ENCODE peak calls at places on chromosomes 7 and 10, in five cellular contexts. Q is A549, P is GM12878, I is SK-N-SH, O is K562. B is an unnamed sample.

GRCh38 chr10:122847782-122848604 is 2.3 kb upstream of the CUZD1 start:
- DNase-seq in I (no peak), P (no peak), O (no peak), Q (no peak), B (peak)

GRCh38 chr10:124756156-124756555 is 12.0 kb upstream of the FAM53B start:
- DNase-seq in O (no peak), I (no peak), P (no peak), Q (no peak), B (no peak)

GRCh38 chr10:24287559-24288195 is 78.7 kb downstream of the KIAA1217 start:
- DNase-seq in I (no peak), Q (no peak), P (no peak), O (no peak), B (no peak)

GRCh38 chr10:102776779-102777417 is 33.1 kb downstream of the WBP1L start:
- DNase-seq in P (no peak), Q (peak), I (peak), O (peak), B (peak)

GRCh38 chr10:48306870-48307531 is 524 bp downstream of the MAPK8 start:
- DNase-seq in I (peak), P (no peak), Q (peak), O (peak), B (peak)

GRCh38 chr7:93014410-93014809 is 103.4 kb downstream of the SAMD9 start:
- DNase-seq in I (no peak), P (no peak), O (no peak), Q (no peak), B (no peak)

GRCh38 chr7:84553711-84554110 is 359.1 kb upstream of the SEMA3A start:
- DNase-seq in I (no peak), Q (no peak), O (no peak), P (no peak), B (no peak)

GRCh38 chr7:94436018-94436604 is 41.4 kb downstream of the COL1A2 start:
- DNase-seq in P (peak), Q (peak), O (peak), I (peak), B (peak)

GRCh38 chr10:73625004-73625883 is 16.0 kb downstream of the MYOZ1 start:
- DNase-seq in P (no peak), I (peak), O (peak), Q (peak), B (peak)

GRCh38 chr7:70849580-70850235 is 282.2 kb upstream of the GALNT17 start:
- DNase-seq in Q (no peak), P (no peak), O (no peak), I (no peak), B (no peak)

GRCh38 chr7:92375013-92375412 is 72.3 kb upstream of the GATAD1 start:
- DNase-seq in Q (no peak), P (no peak), O (no peak), I (no peak), B (peak)

GRCh38 chr7:157613575-157614322 is 276.9 kb downstream of the DNAJB6 start:
- DNase-seq in P (no peak), I (no peak), Q (no peak), O (no peak), B (no peak)

GRCh38 chr10:26468291-26468690 is 30.1 kb downstream of the APBB1IP start:
- DNase-seq in I (no peak), Q (peak), P (no peak), O (no peak), B (no peak)

GRCh38 chr10:124735491-124736286 is 8.5 kb downstream of the FAM53B start:
- DNase-seq in Q (no peak), I (no peak), O (no peak), P (no peak), B (no peak)

GRCh38 chr7:6252310-6252709 is 20.1 kb downstream of the CYTH3 start:
- DNase-seq in Q (no peak), P (no peak), O (no peak), I (no peak), B (peak)

GRCh38 chr7:20598479-20599419 is 16.7 kb upstream of the ABCB5 start:
- DNase-seq in I (peak), P (peak), O (peak), Q (peak), B (peak)

GRCh38 chr10:24382979-24383663 is 174.2 kb downstream of the KIAA1217 start:
- DNase-seq in I (no peak), Q (no peak), O (no peak), P (no peak), B (no peak)

GRCh38 chr7:133635541-133635940 is 382.7 kb downstream of the EXOC4 start:
- DNase-seq in O (no peak), P (no peak), Q (no peak), I (no peak), B (no peak)

GRCh38 chr10:69906425-69906824 is 104.7 kb downstream of the COL13A1 start:
- DNase-seq in Q (peak), O (peak), P (no peak), I (no peak), B (no peak)

GRCh38 chr10:35448687-35449662 is 112.7 kb downstream of the CCNY start:
- DNase-seq in P (no peak), I (no peak), Q (no peak), O (no peak), B (no peak)

GRCh38 chr7:78175330-78175729 is 376.8 kb downstream of the PHTF2 start:
- DNase-seq in I (no peak), Q (no peak), P (no peak), O (no peak), B (no peak)

GRCh38 chr10:33955676-33956075 is 621.2 kb upstream of the NRP1 start:
- DNase-seq in O (no peak), Q (no peak), P (no peak), I (no peak), B (peak)
- TF ChIP-seq RCOR1 in O (no peak), Q (no peak), P (no peak), I (no peak), B (no peak)

GRCh38 chr10:106106114-106106513 is 1058.4 kb downstream of the SORCS1 start:
- DNase-seq in O (no peak), Q (no peak), P (no peak), I (no peak), B (no peak)
- TF ChIP-seq RCOR1 in O (no peak), Q (no peak), P (no peak), I (no peak), B (no peak)

GRCh38 chr10:44756235-44756634 is 154.9 kb upstream of the TMEM72 start:
- DNase-seq in P (no peak), O (no peak), Q (no peak), I (no peak), B (peak)
- TF ChIP-seq RCOR1 in P (no peak), O (no peak), Q (no peak), I (no peak), B (no peak)

GRCh38 chr10:45241865-45242518 is 73.4 kb downstream of the OR13A1 start:
- DNase-seq in Q (no peak), P (no peak), I (no peak), O (no peak), B (no peak)
- TF ChIP-seq RCOR1 in Q (no peak), P (no peak), I (no peak), O (no peak), B (no peak)

GRCh38 chr10:109837384-109837783 is 85.9 kb downstream of the XPNPEP1 start:
- DNase-seq in P (no peak), I (no peak), O (no peak), Q (no peak), B (no peak)
- TF ChIP-seq RCOR1 in P (no peak), I (no peak), O (no peak), Q (no peak), B (no peak)

GRCh38 chr10:89838002-89838615 is 136.7 kb downstream of the KIF20B start:
- DNase-seq in Q (no peak), I (peak), O (no peak), P (no peak), B (no peak)

GRCh38 chr10:89836840-89837172 is 135.4 kb downstream of the KIF20B start:
- DNase-seq in P (no peak), I (no peak), Q (no peak), O (no peak), B (no peak)

DNA sequence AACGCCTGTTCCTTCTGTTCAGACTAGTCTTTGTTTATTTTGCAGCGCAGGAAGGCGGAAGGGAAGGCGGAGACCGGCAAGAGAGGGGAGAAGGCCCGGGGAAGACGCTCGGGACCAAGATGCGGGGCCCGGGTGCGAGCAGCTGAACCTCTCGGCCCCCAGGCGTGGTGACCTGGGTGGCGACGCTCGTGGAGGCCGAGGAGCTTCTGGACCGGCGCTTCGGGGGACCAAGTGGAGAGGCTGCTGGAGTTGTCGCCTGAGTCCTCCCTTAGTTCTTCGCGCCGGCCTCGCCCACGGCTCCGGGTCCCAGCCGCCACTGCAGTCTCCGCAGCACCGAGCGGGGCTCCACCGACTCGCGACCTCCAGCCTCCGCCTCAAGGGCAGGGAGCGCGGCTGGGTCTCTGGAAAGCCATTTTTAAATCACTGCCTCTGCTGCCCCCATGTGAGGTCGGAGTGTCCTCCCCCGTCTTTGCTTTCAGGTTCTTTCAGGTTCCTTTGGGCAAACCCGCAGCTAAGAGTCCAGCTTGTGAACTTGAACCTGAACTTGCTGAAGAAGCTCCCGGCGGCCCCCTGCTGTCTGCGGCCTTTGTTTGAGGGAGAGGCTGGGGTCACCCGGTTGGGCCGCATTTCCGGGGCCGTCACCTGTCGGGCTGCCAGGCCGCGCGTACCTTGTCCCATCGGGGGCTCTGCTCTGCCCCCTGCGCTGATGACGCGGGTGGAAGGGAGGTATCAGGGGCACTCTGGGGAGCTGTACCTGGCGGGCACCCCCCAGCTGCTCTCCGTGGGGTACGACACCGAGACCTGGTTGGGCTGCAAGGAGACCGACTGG is 136.0 kb downstream of the KIF20B start:
- DNase-seq in Q (no peak), P (no peak), I (peak), O (no peak), B (peak)
- TF ChIP-seq RCOR1 in Q (no peak), P (no peak), I (no peak), O (no peak), B (no peak)

DNA sequence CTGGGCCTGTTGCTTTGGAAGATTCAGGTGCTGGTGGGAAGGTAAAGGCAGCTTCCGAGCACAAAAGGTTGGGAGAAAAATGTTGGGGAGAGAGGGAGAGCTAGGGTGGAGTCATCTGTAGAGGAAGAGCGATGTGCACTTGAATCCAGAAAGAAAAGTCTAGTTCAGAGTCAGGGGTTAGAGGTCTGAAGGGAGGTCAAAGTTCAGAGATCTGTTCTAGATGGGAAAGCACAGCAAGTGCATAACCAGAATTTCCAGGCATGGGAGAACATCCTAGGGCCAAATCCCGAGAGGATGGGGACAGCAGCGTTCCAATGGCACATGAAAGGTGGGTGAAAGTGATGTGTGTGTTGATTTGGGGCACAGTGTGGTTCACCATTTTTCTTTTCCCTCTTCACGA is 51.5 kb upstream of the MKLN1 start:
- DNase-seq in Q (no peak), O (no peak), I (no peak), P (no peak), B (no peak)
- TF ChIP-seq RCOR1 in Q (no peak), O (no peak), I (no peak), P (no peak), B (no peak)

B was measured in IMR-90.